ENCODE peak calls at places on chromosomes 12 and 14, in nine cellular contexts. C, X, E, O, A, L, Y, V and R are unnamed samples.

GRCh38 chr12:100382327-100382726 is 25.5 kb downstream of the SLC17A8 start:
- DNase-seq in Y (no peak), E (no peak), V (peak), A (no peak), X (no peak), O (no peak), C (no peak), L (no peak), R (no peak)

GRCh38 chr12:54419088-54419887 is at the start of gene ITGA5:
- DNase-seq in A (peak), E (no peak), V (peak), Y (peak), X (no peak), C (no peak), L (no peak), O (peak), R (no peak)

GRCh38 chr14:104429291-104429861 is 150.2 kb upstream of the C14orf180 start:
- DNase-seq in X (no peak), C (no peak), E (no peak), A (no peak), L (no peak), Y (no peak), O (no peak), V (no peak), R (no peak)

GRCh38 chr12:112822056-112822455 is 30.5 kb downstream of the RPH3A start:
- DNase-seq in L (no peak), E (no peak), O (peak), A (no peak), Y (no peak), C (no peak), X (no peak), V (no peak), R (no peak)

GRCh38 chr14:50082784-50083466 is 33.4 kb downstream of the VCPKMT start:
- DNase-seq in O (no peak), V (no peak), C (no peak), A (no peak), Y (no peak), E (peak), X (no peak), L (peak), R (no peak)

GRCh38 chr14:61003571-61003970 is 22.5 kb downstream of the SLC38A6 start:
- DNase-seq in V (no peak), A (no peak), E (no peak), X (no peak), L (no peak), C (no peak), O (no peak), Y (peak), R (no peak)

GRCh38 chr12:131939007-131939406 is 9.9 kb downstream of the PUS1 start:
- DNase-seq in E (peak), V (no peak), L (no peak), A (no peak), O (no peak), Y (no peak), C (no peak), X (no peak), R (no peak)

GRCh38 chr14:102050625-102051024 is 36.2 kb downstream of the HSP90AA1 start:
- DNase-seq in X (no peak), A (no peak), O (no peak), E (no peak), Y (peak), C (no peak), V (no peak), L (no peak), R (no peak)

GRCh38 chr12:25276199-25276937 is 25.6 kb upstream of the KRAS start:
- DNase-seq in O (no peak), Y (peak), X (peak), V (peak), A (no peak), C (no peak), L (no peak), E (no peak), R (peak)

GRCh38 chr14:32495435-32495734 is 166.3 kb downstream of the AKAP6 start:
- DNase-seq in L (no peak), E (no peak), Y (no peak), C (no peak), A (no peak), O (no peak), X (no peak), V (no peak), R (no peak)

GRCh38 chr14:32497233-32497632 is 168.1 kb downstream of the AKAP6 start:
- DNase-seq in O (no peak), X (no peak), E (no peak), Y (peak), C (no peak), A (no peak), L (no peak), V (no peak), R (no peak)

GRCh38 chr14:32491413-32492016 is 162.4 kb downstream of the AKAP6 start:
- DNase-seq in O (no peak), A (no peak), V (no peak), C (no peak), L (no peak), E (no peak), X (no peak), Y (no peak), R (no peak)

GRCh38 chr14:32492482-32492881 is 163.4 kb downstream of the AKAP6 start:
- DNase-seq in O (no peak), X (no peak), C (no peak), Y (no peak), L (no peak), A (no peak), V (no peak), E (no peak), R (no peak)

GRCh38 chr14:32494566-32495434 is 165.7 kb downstream of the AKAP6 start:
- DNase-seq in E (no peak), C (no peak), O (no peak), X (no peak), V (no peak), A (no peak), L (no peak), Y (peak), R (no peak)
- H3K4me3 ChIP-seq in E (peak), C (peak), O (no peak), X (peak), V (no peak), A (no peak), L (no peak), Y (peak), R (peak)

GRCh38 chr14:89915114-89915878 is 39.2 kb downstream of the EFCAB11 start:
- DNase-seq in L (peak), X (peak), V (peak), E (peak), O (peak), Y (peak), C (no peak), A (peak), R (no peak)
- H3K4me3 ChIP-seq in L (no peak), X (no peak), V (no peak), E (no peak), O (no peak), Y (no peak), C (no peak), A (no peak), R (no peak)

DNA sequence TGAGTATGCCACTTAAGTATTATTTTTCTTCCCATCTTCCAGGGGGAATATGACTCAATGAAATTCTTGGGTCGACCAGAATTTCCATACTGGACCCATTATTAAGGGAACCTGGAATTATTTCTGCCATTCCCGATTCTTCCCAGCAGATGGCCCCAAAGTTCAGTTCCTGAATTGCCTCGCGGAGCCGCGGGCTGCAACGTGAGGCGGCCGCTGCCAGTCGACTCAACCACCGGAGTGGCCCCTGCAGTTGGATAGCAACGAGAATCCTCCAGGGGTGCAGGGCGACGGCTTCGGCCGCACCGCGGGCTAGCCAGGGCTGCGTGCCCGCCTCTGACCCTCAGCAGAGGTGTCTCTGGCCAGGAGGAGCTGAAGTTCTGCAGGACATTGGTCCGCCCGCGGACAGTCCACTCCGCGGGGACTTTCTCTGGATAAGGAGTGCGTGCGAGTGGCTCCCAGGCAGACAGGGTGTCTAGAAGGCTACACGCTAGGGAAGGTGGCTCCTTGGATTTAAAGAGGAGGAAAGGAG is 586 bp upstream of the TSHR start:
- DNase-seq in L (peak), V (peak), C (no peak), Y (peak), A (peak), O (peak), E (peak), X (peak), R (no peak)
- H3K4me3 ChIP-seq in L (peak), V (peak), C (peak), Y (peak), A (peak), O (peak), E (peak), X (peak), R (peak)

GRCh38 chr12:51906452-51907082 is 737 bp upstream of the ACVRL1 start:
- DNase-seq in E (no peak), V (no peak), X (no peak), Y (no peak), C (no peak), O (peak), A (no peak), L (no peak), R (no peak)
- H3K4me3 ChIP-seq in E (peak), V (no peak), X (peak), Y (peak), C (peak), O (peak), A (peak), L (no peak), R (peak)

GRCh38 chr12:124641591-124641990 is 74.2 kb upstream of the NCOR2 start:
- DNase-seq in O (no peak), E (no peak), Y (no peak), A (no peak), C (no peak), X (no peak), L (no peak), V (no peak), R (no peak)
- H3K4me3 ChIP-seq in O (no peak), E (no peak), Y (no peak), A (no peak), C (no peak), X (no peak), L (no peak), V (no peak), R (no peak)

GRCh38 chr12:27572486-27573255 is 48.7 kb downstream of the PPFIBP1 start:
- DNase-seq in C (no peak), E (no peak), O (no peak), X (no peak), Y (peak), A (no peak), L (no peak), V (no peak), R (no peak)
- H3K4me3 ChIP-seq in C (no peak), E (no peak), O (no peak), X (no peak), Y (no peak), A (no peak), L (no peak), V (no peak), R (no peak)